ENCODE peak calls at places on chromosomes 1 and 21, in four cellular contexts. W is AG08396, G is coronary artery, T is A549. R is an unnamed sample.

GRCh38 chr1:99808391-99809115 is 41.6 kb upstream of the AGL start:
- DNase-seq in T (peak; percentile 32), G (no peak), W (peak; percentile 76), R (peak; percentile 67)

GRCh38 chr1:2825487-2826189 is 24.1 kb upstream of the TTC34 start:
- DNase-seq in T (no peak), G (no peak), W (no peak), R (no peak)

GRCh38 chr1:32893198-32894018 is 7.1 kb downstream of the HPCA start:
- DNase-seq in G (no peak), W (peak; percentile 66), T (peak; percentile 41), R (no peak)

GRCh38 chr1:112508242-112509004 is at the start of gene WNT2B:
- DNase-seq in G (no peak), W (peak; percentile 65), T (peak; percentile 24), R (peak; percentile 36)

GRCh38 chr1:80910426-80910825 is 890.3 kb upstream of the ADGRL2 start:
- DNase-seq in T (no peak), W (no peak), G (no peak), R (no peak)

GRCh38 chr1:97457446-97458089 is 463.3 kb downstream of the DPYD start:
- DNase-seq in T (no peak), G (no peak), W (no peak), R (peak; percentile 36)

GRCh38 chr1:221430133-221430960 is 311.5 kb downstream of the DUSP10 start:
- DNase-seq in W (no peak), T (no peak), G (no peak), R (no peak)

GRCh38 chr1:195188821-195189220 is 1419.4 kb downstream of the KCNT2 start:
- DNase-seq in W (no peak), T (no peak), G (no peak), R (no peak)

GRCh38 chr1:89547563-89548485 is 23.2 kb downstream of the LRRC8B start:
- DNase-seq in W (peak; percentile 24), G (no peak), T (no peak), R (peak; percentile 7)

GRCh38 chr21:32256873-32257620 is 21.8 kb downstream of the MIS18A start:
- DNase-seq in G (peak; percentile 93), W (peak; percentile 90), T (peak; percentile 18), R (peak; percentile 84)

GRCh38 chr1:66445492-66446181 is 88.3 kb upstream of the SGIP1 start:
- DNase-seq in W (no peak), G (no peak), T (no peak), R (no peak)

GRCh38 chr1:163072658-163073057 is 3.5 kb downstream of the RGS4 start:
- DNase-seq in T (no peak), G (no peak), W (no peak), R (no peak)